ENCODE peak calls at places on chromosomes 12 and 14, in eight cellular contexts. W is HAP-1, C is esophagus muscularis mucosa, I is HCT116, Z is heart left ventricle, J is heart right ventricle, T is Karpas-422, G is thoracic aorta. F is an unnamed sample.
A peak's percentile ranks its signal among the peaks of the same experiment; 100 is the strongest.

GRCh38 chr14:96254696-96255095 is 1.3 kb upstream of the BDKRB1 start:
- DNase-seq in C (no peak), W (no peak), J (no peak), T (no peak), Z (no peak), G (no peak), I (no peak), F (no peak)

GRCh38 chr14:49940805-49941421 is 48.0 kb downstream of the ARF6 start:
- DNase-seq in I (no peak), G (no peak), W (no peak), C (no peak), T (no peak), Z (no peak), J (no peak), F (no peak)

GRCh38 chr14:61130512-61131260 is 149.6 kb downstream of the SLC38A6 start:
- DNase-seq in T (no peak), C (no peak), Z (no peak), I (no peak), W (no peak), G (no peak), J (no peak), F (no peak)

GRCh38 chr12:41274643-41275042 is 86.5 kb downstream of the PDZRN4 start:
- DNase-seq in I (no peak), W (no peak), Z (no peak), T (no peak), C (no peak), G (no peak), J (no peak), F (no peak)

GRCh38 chr12:93662961-93663728 is 14.0 kb upstream of the CRADD start:
- DNase-seq in Z (no peak), T (no peak), G (no peak), C (peak; percentile 85), W (no peak), J (no peak), I (no peak), F (no peak)

GRCh38 chr12:29537292-29537691 is 39.8 kb upstream of the OVCH1 start:
- DNase-seq in I (no peak), Z (no peak), G (no peak), J (no peak), T (no peak), C (no peak), W (no peak), F (no peak)

GRCh38 chr12:70853326-70853725 is 67.2 kb downstream of the PTPRR start:
- DNase-seq in W (no peak), Z (no peak), T (no peak), C (no peak), G (no peak), I (no peak), J (no peak), F (no peak)

GRCh38 chr12:2265461-2266167 is 212.8 kb downstream of the CACNA1C start:
- DNase-seq in T (no peak), I (no peak), W (no peak), G (no peak), J (no peak), Z (no peak), C (no peak), F (no peak)

GRCh38 chr12:21379218-21379617 is 6.5 kb downstream of the IAPP start:
- DNase-seq in W (peak; percentile 28), I (no peak), T (no peak), J (no peak), Z (no peak), C (no peak), G (no peak), F (no peak)

GRCh38 chr12:49160415-49160814 is 28.5 kb downstream of the TUBA1A start:
- DNase-seq in G (no peak), T (peak; percentile 55), J (no peak), W (no peak), I (no peak), Z (no peak), C (no peak), F (no peak)
- H3K4me3 ChIP-seq in G (no peak overlapping the region), T (peak overlapping the region; percentile 57), J (no peak overlapping the region), W (no peak overlapping the region), I (no peak overlapping the region), Z (no peak overlapping the region), C (no peak overlapping the region), F (no peak overlapping the region)

DNA sequence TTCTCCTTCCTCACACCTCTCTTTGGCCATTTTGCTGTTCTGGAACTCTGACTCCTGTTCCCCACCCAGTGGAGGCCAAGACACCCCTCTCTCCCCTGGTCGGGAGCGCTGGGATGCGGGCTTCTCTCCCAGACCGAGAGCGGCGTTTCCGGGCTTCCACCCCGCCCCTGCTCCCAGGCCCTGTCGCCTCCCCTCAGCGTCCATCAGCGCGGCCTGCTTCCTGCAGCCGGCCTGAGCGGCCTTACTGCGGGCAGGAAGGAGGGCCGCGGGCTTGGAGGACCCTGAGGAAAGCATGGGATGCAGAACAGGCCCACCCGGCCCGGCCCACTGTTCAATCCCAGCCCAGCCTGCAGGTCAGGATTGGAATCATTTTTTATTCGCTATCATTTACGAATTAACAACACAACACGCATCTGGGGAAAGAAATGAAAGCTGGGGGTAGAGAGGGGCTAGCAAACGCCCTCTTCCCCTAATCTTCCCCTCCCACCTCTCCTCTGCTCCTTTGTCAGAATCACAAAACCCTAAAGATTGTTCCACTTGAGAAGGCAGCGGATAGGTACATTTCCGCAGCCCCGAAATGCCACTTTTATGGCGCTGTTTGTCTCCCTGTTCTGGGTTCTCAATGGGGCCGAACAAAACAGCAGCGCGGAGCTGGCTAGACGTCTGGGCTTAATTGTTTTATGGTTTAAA is 3.8 kb upstream of the HOXC8 start:
- DNase-seq in T (no peak), I (no peak), J (no peak), C (no peak), G (no peak), Z (no peak), W (no peak), F (no peak)
- H3K27me3 ChIP-seq in T (no peaks in the 10 kb centered on the region), I (no peaks in the 10 kb centered on the region), J (peaks cover 44% of the 10 kb centered on the region), C (peaks cover 90% of the 10 kb centered on the region), G (peaks cover 19% of the 10 kb centered on the region), Z (peaks cover 96% of the 10 kb centered on the region), W (peaks cover 8% of the 10 kb centered on the region), F (no peaks in the 10 kb centered on the region)

GRCh38 chr14:34766060-34766459 is 51.7 kb upstream of the CFL2 start:
- DNase-seq in J (no peak), C (no peak), T (peak; percentile 45), Z (no peak), G (no peak), I (no peak), W (no peak), F (no peak)
- H3K36me3 ChIP-seq in J (peaks cover 15% of the 10 kb centered on the region), C (peaks cover 42% of the 10 kb centered on the region), T (peaks cover 73% of the 10 kb centered on the region), Z (peaks cover 9% of the 10 kb centered on the region), G (peaks cover 20% of the 10 kb centered on the region), I (peaks cover 22% of the 10 kb centered on the region), W (peaks cover 54% of the 10 kb centered on the region), F (peaks cover 75% of the 10 kb centered on the region)

DNA sequence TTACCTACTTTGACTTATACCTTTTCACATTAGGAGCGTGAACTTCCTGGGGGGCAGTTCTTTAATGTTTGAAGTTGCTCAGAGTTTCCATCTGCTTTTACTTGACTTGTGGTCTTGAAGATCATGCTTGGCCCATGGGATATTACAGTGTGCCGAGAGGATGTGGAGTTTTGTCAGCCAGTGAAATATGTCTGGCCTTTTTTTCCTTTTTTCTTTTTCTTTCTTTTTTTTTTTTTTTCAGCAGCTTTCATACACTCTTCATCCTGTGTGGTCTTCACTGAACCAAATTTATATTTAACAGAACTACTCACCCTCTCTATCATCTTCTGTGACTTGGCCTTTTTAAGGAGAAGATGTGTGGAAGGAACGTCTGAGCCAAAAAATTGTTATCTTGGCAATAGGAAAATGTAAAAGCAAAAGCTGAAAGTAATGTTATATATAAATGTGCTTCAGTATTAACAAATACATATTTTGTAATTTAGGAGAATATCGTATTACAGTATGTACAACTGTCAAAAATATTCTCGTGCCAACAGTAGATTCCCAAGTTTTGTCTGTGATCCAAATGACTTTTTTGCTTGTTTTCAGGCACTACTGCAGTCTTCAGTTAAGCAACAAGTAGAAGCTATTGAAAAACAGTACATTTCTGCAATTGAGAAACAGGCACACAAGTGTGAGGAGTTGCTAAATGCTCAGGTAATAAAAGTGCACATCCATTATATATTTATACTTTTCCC is 200.6 kb downstream of the CCDC91 start:
- DNase-seq in T (no peak), W (no peak), G (no peak), Z (no peak), C (no peak), J (no peak), I (no peak), F (no peak)
- H3K4me3 ChIP-seq in T (no peak overlapping the region), W (no peak overlapping the region), G (no peak overlapping the region), Z (no peak overlapping the region), C (no peak overlapping the region), J (no peak overlapping the region), I (no peak overlapping the region), F (no peak overlapping the region)